ENCODE peak calls at places on chromosome 9, in eight cellular contexts. P is effector memory CD8-positive, alpha-beta T cell; I is kidney glomerular epithelial cell; N is astrocyte of the cerebellum; R is GM23248; A is NAMALWA; V is amniotic epithelial cell; X is activated T-cell treated with anti-CD3 and anti-CD28 coated beads for 24 hours. W is an unnamed sample.

GRCh38 chr9:2621678-2622360 is at the start of gene VLDLR:
- DNase-seq in X (no peak), P (no peak), A (peak), V (no peak), N (no peak), R (peak), I (no peak), W (no peak)

GRCh38 chr9:96139592-96140251 is 162.3 kb downstream of the HSD17B3 start:
- DNase-seq in X (no peak), A (no peak), P (no peak), N (peak), R (peak), I (no peak), V (peak), W (no peak)

GRCh38 chr9:5825223-5825622 is 7.7 kb downstream of the ERMP1 start:
- DNase-seq in R (no peak), P (no peak), A (no peak), V (no peak), N (no peak), X (no peak), I (no peak), W (no peak)

GRCh38 chr9:5185220-5185840 is at the start of gene INSL6:
- DNase-seq in I (no peak), X (no peak), N (no peak), P (no peak), A (no peak), V (no peak), R (no peak), W (no peak)

GRCh38 chr9:105401651-105402050 is 46.2 kb upstream of the FSD1L start:
- DNase-seq in P (no peak), A (no peak), I (no peak), R (peak), X (no peak), V (peak), N (no peak), W (no peak)

GRCh38 chr9:132319421-132320110 is 35.2 kb downstream of the SETX start:
- DNase-seq in R (no peak), A (no peak), I (peak), X (no peak), N (no peak), V (peak), P (no peak), W (peak)

GRCh38 chr9:69945671-69946141 is 97.9 kb upstream of the MAMDC2 start:
- DNase-seq in P (no peak), I (no peak), R (peak), X (no peak), A (no peak), V (peak), N (no peak), W (no peak)

GRCh38 chr9:123679330-123679987 is 250.5 kb downstream of the DENND1A start:
- DNase-seq in A (peak), R (no peak), V (no peak), X (no peak), I (no peak), P (no peak), N (no peak), W (no peak)

GRCh38 chr9:76365028-76365427 is 29.2 kb downstream of the RFK start:
- DNase-seq in I (peak), N (no peak), V (peak), X (no peak), P (no peak), R (peak), A (no peak), W (peak)

GRCh38 chr9:613771-614347 is 227.6 kb upstream of the DMRT1 start:
- DNase-seq in X (peak), V (peak), N (peak), R (peak), I (peak), P (peak), A (peak), W (peak)

GRCh38 chr9:99190597-99191283 is 31.0 kb downstream of the ALG2 start:
- DNase-seq in V (no peak), R (no peak), N (no peak), P (no peak), I (no peak), A (no peak), X (no peak), W (no peak)

GRCh38 chr9:21965401-21965951 is 28.7 kb downstream of the CDKN2A start:
- DNase-seq in I (no peak), P (no peak), A (peak), X (peak), R (peak), N (no peak), V (peak), W (peak)

GRCh38 chr9:108212179-108212578 is 643.6 kb downstream of the ACTL7B start:
- DNase-seq in P (no peak), V (no peak), N (no peak), R (no peak), A (no peak), X (no peak), I (no peak), W (no peak)

GRCh38 chr9:117080996-117081395 is 333.9 kb downstream of the ASTN2 start:
- DNase-seq in X (no peak), R (no peak), I (no peak), N (no peak), P (no peak), A (no peak), V (no peak), W (no peak)

GRCh38 chr9:98075332-98075805 is 18.8 kb downstream of the NANS start:
- DNase-seq in A (no peak), R (peak), V (peak), N (no peak), P (no peak), X (no peak), I (no peak), W (peak)

GRCh38 chr9:15416880-15417279 is 5.8 kb upstream of the SNAPC3 start:
- DNase-seq in R (peak), X (peak), A (peak), N (peak), V (peak), P (peak), I (peak), W (no peak)

GRCh38 chr9:100087218-100087617 is 11.6 kb downstream of the ERP44 start:
- DNase-seq in P (no peak), N (peak), X (no peak), R (no peak), A (peak), V (peak), I (peak), W (peak)

GRCh38 chr9:34546834-34547827 is 24.3 kb upstream of the ENHO start:
- DNase-seq in X (peak), A (peak), V (peak), R (peak), P (peak), N (peak), I (peak), W (peak)

GRCh38 chr9:126343271-126343700 is 16.7 kb downstream of the MVB12B start:
- DNase-seq in V (no peak), P (no peak), I (no peak), A (no peak), X (no peak), R (no peak), N (no peak), W (no peak)

GRCh38 chr9:137368431-137369110 is 54.4 kb downstream of the EXD3 start:
- DNase-seq in N (no peak), P (no peak), I (no peak), V (no peak), R (peak), X (no peak), A (no peak), W (no peak)

GRCh38 chr9:14251146-14252071 is 62.5 kb downstream of the NFIB start:
- DNase-seq in A (no peak), V (peak), P (no peak), I (peak), N (peak), R (peak), X (no peak), W (peak)

GRCh38 chr9:101465330-101465915 is 29.8 kb upstream of the ALDOB start:
- DNase-seq in I (peak), V (peak), X (no peak), A (peak), R (peak), P (no peak), N (no peak), W (no peak)

GRCh38 chr9:106228861-106229260 is 534.5 kb downstream of the TMEM38B start:
- DNase-seq in X (no peak), R (no peak), N (no peak), A (no peak), V (no peak), P (no peak), I (no peak), W (no peak)

GRCh38 chr9:108434502-108434901 is 421.3 kb downstream of the ACTL7B start:
- DNase-seq in R (peak), A (no peak), N (no peak), I (no peak), X (no peak), P (no peak), V (peak), W (no peak)

GRCh38 chr9:128912270-128912853 is 8.4 kb upstream of the PHYHD1 start:
- DNase-seq in P (no peak), A (no peak), R (peak), X (no peak), I (peak), N (peak), V (peak), W (peak)

GRCh38 chr9:134489621-134490380 is 151.8 kb upstream of the COL5A1 start:
- DNase-seq in A (no peak), N (no peak), X (no peak), P (no peak), R (no peak), I (no peak), V (no peak), W (no peak)

GRCh38 chr9:2872941-2873323 is 29.0 kb upstream of the PUM3 start:
- DNase-seq in P (no peak), X (no peak), R (no peak), I (no peak), A (no peak), V (no peak), N (no peak), W (no peak)